ENCODE peak calls at places on chromosomes 16 and 17, in nine cellular contexts. J, R, E, O, C, H, X, I and U are unnamed samples.

GRCh38 chr16:51245306-51245705 is 94.2 kb upstream of the SALL1 start:
- DNase-seq in J (peak; percentile 93), R (no peak), E (no peak), O (no peak), C (no peak), H (no peak), X (no peak), I (no peak), U (no peak)

GRCh38 chr16:12515771-12516170 is 287.9 kb downstream of the CPPED1 start:
- DNase-seq in J (no peak), R (no peak), E (no peak), O (no peak), C (no peak), H (no peak), X (no peak), I (no peak), U (no peak)

GRCh38 chr16:2009791-2010510 is at the start of gene ZNF598:
- DNase-seq in J (peak; percentile 70), R (peak; percentile 79), E (no peak), O (peak; percentile 90), C (peak; percentile 93), H (peak; percentile 88), X (peak; percentile 82), I (peak; percentile 86), U (peak; percentile 87)

GRCh38 chr17:72393553-72393952 is 272.7 kb downstream of the SOX9 start:
- DNase-seq in J (no peak), R (no peak), E (peak; percentile 7), O (peak; percentile 52), C (no peak), H (no peak), X (no peak), I (no peak), U (no peak)

GRCh38 chr17:75643033-75644017 is 10.1 kb downstream of the SMIM5 start:
- DNase-seq in J (no peak), R (no peak), E (peak; percentile 59), O (no peak), C (no peak), H (no peak), X (no peak), I (no peak), U (no peak)

GRCh38 chr17:64213995-64214507 is 49.0 kb downstream of the TEX2 start:
- DNase-seq in J (no peak), R (no peak), E (no peak), O (peak; percentile 32), C (no peak), H (no peak), X (no peak), I (no peak), U (no peak)

GRCh38 chr16:55515110-55515509 is 6.2 kb downstream of the LPCAT2 start:
- DNase-seq in J (no peak), R (no peak), E (no peak), O (no peak), C (no peak), H (no peak), X (no peak), I (no peak), U (no peak)

GRCh38 chr16:47018223-47018891 is 44.9 kb upstream of the DNAJA2 start:
- DNase-seq in J (no peak), R (peak; percentile 69), E (no peak), O (peak; percentile 18), C (no peak), H (no peak), X (no peak), I (peak; percentile 74), U (peak; percentile 49)

GRCh38 chr17:35373532-35373983 is at the start of gene SLFN11:
- DNase-seq in J (peak; percentile 89), R (no peak), E (peak; percentile 92), O (peak; percentile 95), C (peak; percentile 89), H (peak; percentile 84), X (peak; percentile 69), I (peak; percentile 77), U (peak; percentile 86)

GRCh38 chr17:39359994-39360393 is 41.4 kb downstream of the FBXL20 start:
- DNase-seq in J (no peak), R (no peak), E (no peak), O (no peak), C (no peak), H (no peak), X (no peak), I (no peak), U (no peak)

GRCh38 chr17:29069526-29070041 is 26.6 kb downstream of the PIPOX start:
- DNase-seq in J (no peak), R (no peak), E (no peak), O (peak; percentile 53), C (no peak), H (no peak), X (peak; percentile 59), I (no peak), U (peak; percentile 62)

GRCh38 chr17:40695874-40696472 is 7.6 kb downstream of the KRT24 start:
- DNase-seq in J (no peak), R (no peak), E (no peak), O (no peak), C (no peak), H (no peak), X (no peak), I (no peak), U (no peak)

GRCh38 chr17:64015447-64015846 is 5.0 kb downstream of the ICAM2 start:
- DNase-seq in J (no peak), R (no peak), E (peak; percentile 4), O (no peak), C (no peak), H (no peak), X (no peak), I (no peak), U (no peak)

GRCh38 chr17:76736349-76737081 is 616 bp downstream of the SRSF2 start:
- DNase-seq in J (peak; percentile 66), R (peak; percentile 75), E (peak; percentile 85), O (peak; percentile 80), C (peak; percentile 91), H (peak; percentile 78), X (peak; percentile 68), I (peak; percentile 82), U (peak; percentile 61)
- TF ChIP-seq CTCF in J (peak; percentile 30), R (peak; percentile 45), E (peak; percentile 17), O (peak; percentile 30), C (peak; percentile 26), H (no peak), X (no peak), I (no peak), U (no peak)

DNA sequence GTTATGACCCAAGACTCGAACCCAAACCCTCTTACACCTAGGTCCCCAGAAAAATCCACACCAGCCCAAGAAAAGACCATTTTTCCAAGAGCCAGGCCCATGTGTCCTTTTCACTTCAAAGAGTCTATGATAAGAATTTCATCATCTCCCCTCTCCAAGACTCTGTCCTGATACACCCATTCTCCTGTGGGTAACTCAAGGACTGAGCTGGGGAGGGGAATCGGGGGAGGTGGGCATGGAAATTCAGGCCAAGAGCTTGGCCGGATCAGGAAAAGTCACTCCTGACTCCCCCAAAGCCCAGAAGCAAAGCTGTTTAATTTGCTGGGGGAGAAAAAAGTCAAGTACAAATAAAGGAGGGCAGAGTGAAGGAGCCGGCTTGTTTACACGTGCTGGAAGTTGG is 3.7 kb downstream of the ACLY start:
- DNase-seq in J (no peak), R (no peak), E (no peak), O (no peak), C (no peak), H (no peak), X (no peak), I (no peak), U (no peak)
- H3K27ac ChIP-seq in J (no peak overlapping the region), R (peak overlapping the region; percentile 37), E (no peak overlapping the region), O (no peak overlapping the region), C (no peak overlapping the region), H (no peak overlapping the region), X (no peak overlapping the region), I (no peak overlapping the region), U (no peak overlapping the region)

GRCh38 chr16:732332-732731 is 5.4 kb downstream of the HAGHL start:
- DNase-seq in J (no peak), R (no peak), E (no peak), O (no peak), C (no peak), H (no peak), X (no peak), I (no peak), U (no peak)

GRCh38 chr16:732936-733335 is 6.0 kb downstream of the HAGHL start:
- DNase-seq in J (no peak), R (no peak), E (no peak), O (no peak), C (peak; percentile 58), H (no peak), X (no peak), I (no peak), U (no peak)

GRCh38 chr16:734208-734980 is 6.4 kb downstream of the CIAO3 start:
- DNase-seq in J (no peak), R (no peak), E (no peak), O (no peak), C (no peak), H (no peak), X (no peak), I (no peak), U (no peak)

GRCh38 chr16:734981-735881 is 5.6 kb downstream of the CIAO3 start:
- DNase-seq in J (no peak), R (no peak), E (no peak), O (no peak), C (no peak), H (no peak), X (no peak), I (no peak), U (no peak)

DNA sequence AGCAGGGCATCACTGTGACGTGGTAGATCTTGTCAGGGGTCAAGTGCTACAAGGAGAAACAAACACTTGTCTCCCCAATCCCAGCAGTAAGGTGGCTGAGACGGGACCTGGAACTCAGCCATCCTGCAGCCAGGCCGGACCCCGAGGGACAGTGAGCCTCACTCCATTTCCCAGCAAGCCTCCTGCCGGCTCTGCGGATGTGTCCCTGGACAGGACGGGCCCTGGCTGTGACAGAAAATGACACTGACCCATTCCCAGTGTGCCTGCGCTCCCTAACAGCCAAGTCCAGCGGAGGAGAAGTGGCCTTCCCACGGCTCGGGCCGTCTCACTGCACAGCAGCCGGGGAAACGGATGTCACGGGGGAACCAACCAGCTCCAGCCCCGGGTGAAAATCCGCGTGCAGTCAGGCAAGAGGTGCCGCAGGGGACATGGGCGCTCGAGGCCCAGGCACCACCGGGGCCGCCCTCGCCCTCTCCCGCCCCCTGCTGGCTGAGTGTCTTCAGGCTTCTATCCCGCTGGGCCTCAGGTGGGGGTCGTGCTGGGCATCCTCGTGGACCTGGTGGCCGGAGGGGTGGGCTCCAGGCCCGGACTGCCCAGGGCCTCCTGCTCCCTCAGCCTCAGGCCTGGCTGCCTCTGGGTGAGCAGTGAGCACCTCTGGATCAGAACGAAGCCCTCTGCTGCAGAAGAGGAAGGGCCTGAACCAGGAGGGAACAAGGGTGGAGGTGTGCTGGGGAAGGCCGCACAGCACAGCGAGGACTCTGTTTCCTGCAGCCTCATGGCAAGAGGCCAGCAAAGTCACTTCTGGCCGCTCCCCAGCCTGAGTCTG is 6.7 kb downstream of the HAGHL start:
- DNase-seq in J (no peak), R (peak; percentile 64), E (no peak), O (no peak), C (no peak), H (no peak), X (no peak), I (no peak), U (no peak)
- TF ChIP-seq CTCF in J (no peak), R (peak; percentile 86), E (peak; percentile 24), O (peak; percentile 41), C (peak; percentile 38), H (peak; percentile 15), X (no peak), I (no peak), U (no peak)

DNA sequence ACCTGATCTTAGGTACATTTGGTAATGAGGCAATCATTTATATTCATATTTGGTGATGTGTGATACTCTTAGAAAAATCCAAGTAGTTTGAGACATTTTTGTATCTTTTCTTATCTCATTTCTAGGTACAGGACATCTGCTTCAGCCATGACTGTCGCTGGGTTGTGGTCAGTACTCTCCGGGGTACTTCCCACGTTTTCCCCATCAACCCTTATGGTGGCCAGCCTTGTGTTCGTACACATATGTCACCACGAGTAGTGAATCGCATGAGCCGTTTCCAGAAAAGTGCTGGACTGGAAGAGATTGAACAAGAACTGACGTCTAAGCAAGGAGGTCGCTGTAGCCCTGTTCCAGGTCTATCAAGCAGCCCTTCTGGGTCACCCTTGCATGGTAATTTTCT is 312.2 kb downstream of the BCAS3 start:
- DNase-seq in J (no peak), R (no peak), E (no peak), O (no peak), C (no peak), H (no peak), X (no peak), I (no peak), U (no peak)
- H3K27ac ChIP-seq in J (no peak overlapping the region), R (no peak overlapping the region), E (no peak overlapping the region), O (no peak overlapping the region), C (no peak overlapping the region), H (no peak overlapping the region), X (no peak overlapping the region), I (no peak overlapping the region), U (no peak overlapping the region)